ENCODE peak calls at places on chromosomes 5 and 9, in seven cellular contexts. E is transverse colon, J is H1, I is pancreas, S is neuronal stem cell, Y is spleen, Z is lung. D is an unnamed sample.

GRCh38 chr5:143739741-143740140 is 72.2 kb upstream of the HMHB1 start:
- DNase-seq in Y (no peak), S (no peak), Z (no peak), E (no peak), J (no peak), I (no peak), D (no peak)

GRCh38 chr9:100540327-100540726 is 37.6 kb upstream of the CAVIN4 start:
- DNase-seq in J (no peak), Z (no peak), I (no peak), S (no peak), Y (no peak), E (no peak), D (no peak)

GRCh38 chr5:132090107-132090506 is 16.5 kb downstream of the CSF2 start:
- DNase-seq in J (no peak), Y (no peak), Z (no peak), S (no peak), I (no peak), E (no peak), D (no peak)

GRCh38 chr5:124908603-124909451 is 162.4 kb upstream of the ZNF608 start:
- DNase-seq in J (no peak), E (no peak), Z (no peak), I (no peak), Y (no peak), S (no peak), D (no peak)

GRCh38 chr9:35682520-35682919 is 7.2 kb downstream of the TPM2 start:
- DNase-seq in Y (peak; percentile 34), Z (no peak), S (no peak), E (no peak), J (no peak), I (no peak), D (no peak)

GRCh38 chr9:69193685-69194032 is 19.6 kb downstream of the TJP2 start:
- DNase-seq in E (no peak), Y (no peak), I (no peak), Z (no peak), J (no peak), S (no peak), D (peak; percentile 11)

GRCh38 chr9:99385814-99386279 is 163.8 kb downstream of the SEC61B start:
- DNase-seq in E (no peak), Y (no peak), I (no peak), S (no peak), Z (no peak), J (no peak), D (no peak)

GRCh38 chr9:13358128-13358527 is 78.6 kb upstream of the MPDZ start:
- DNase-seq in I (no peak), Z (no peak), E (no peak), J (no peak), Y (no peak), S (no peak), D (no peak)

GRCh38 chr9:30574355-30575151 is 1809.9 kb upstream of the ACO1 start:
- DNase-seq in J (no peak), S (no peak), E (no peak), I (no peak), Z (no peak), Y (peak; percentile 62), D (no peak)

GRCh38 chr9:75152416-75152815 is 64.1 kb downstream of the OSTF1 start:
- DNase-seq in J (no peak), S (no peak), E (no peak), Y (no peak), I (no peak), Z (no peak), D (no peak)

GRCh38 chr5:103041071-103041676 is 78.8 kb downstream of the GIN1 start:
- DNase-seq in S (no peak), Z (no peak), J (no peak), Y (no peak), I (no peak), E (no peak), D (no peak)

GRCh38 chr9:129607026-129607397 is 13.9 kb downstream of the C9orf50 start:
- DNase-seq in I (no peak), Y (no peak), J (no peak), S (no peak), E (no peak), Z (no peak), D (no peak)

GRCh38 chr9:3768698-3769458 is 243.1 kb upstream of the RFX3 start:
- DNase-seq in Y (no peak), Z (no peak), J (no peak), E (no peak), S (no peak), I (no peak), D (no peak)

GRCh38 chr9:89425024-89425805 is 72.7 kb downstream of the SEMA4D start:
- DNase-seq in Y (peak; percentile 69), Z (no peak), E (no peak), I (no peak), S (no peak), J (no peak), D (no peak)

GRCh38 chr5:135494196-135494595 is 41.6 kb downstream of the NEUROG1 start:
- DNase-seq in S (no peak), E (no peak), J (no peak), Y (no peak), Z (no peak), I (no peak), D (no peak)

GRCh38 chr5:78417026-78417425 is 56.6 kb downstream of the SCAMP1 start:
- DNase-seq in S (no peak), J (no peak), Z (no peak), I (no peak), Y (no peak), E (no peak), D (no peak)

GRCh38 chr9:69945671-69946141 is 97.9 kb upstream of the MAMDC2 start:
- DNase-seq in Z (peak; percentile 33), I (no peak), E (peak; percentile 25), J (no peak), Y (no peak), S (no peak), D (no peak)

GRCh38 chr9:72262063-72262462 is 102.9 kb downstream of the ZFAND5 start:
- DNase-seq in Y (no peak), E (no peak), J (no peak), I (no peak), S (no peak), Z (no peak), D (no peak)

GRCh38 chr9:12884736-12885395 is 110.0 kb downstream of the LURAP1L start:
- DNase-seq in S (no peak), E (no peak), I (no peak), J (no peak), Y (no peak), Z (no peak), D (no peak)

GRCh38 chr5:443239-444151 is 519 bp downstream of the EXOC3 start:
- DNase-seq in Z (no peak), E (peak; percentile 25), S (no peak), I (no peak), J (no peak), Y (peak; percentile 90), D (no peak)

GRCh38 chr5:150256416-150257064 is 33.0 kb downstream of the CAMK2A start:
- DNase-seq in E (no peak), I (no peak), J (no peak), Z (no peak), Y (no peak), S (no peak), D (peak; percentile 83)

GRCh38 chr5:115497200-115497599 is 47.4 kb downstream of the FEM1C start:
- DNase-seq in S (no peak), Y (no peak), J (no peak), I (no peak), Z (no peak), E (no peak), D (no peak)

GRCh38 chr5:2375291-2375690 is 376.2 kb downstream of the IRX2 start:
- DNase-seq in I (no peak), S (no peak), Z (no peak), J (no peak), E (no peak), Y (no peak), D (no peak)

GRCh38 chr5:2375796-2376195 is 375.7 kb downstream of the IRX2 start:
- DNase-seq in J (no peak), I (no peak), E (no peak), Z (no peak), S (no peak), Y (no peak), D (no peak)

GRCh38 chr5:2376486-2376885 is 375.0 kb downstream of the IRX2 start:
- DNase-seq in I (no peak), Y (no peak), J (no peak), Z (no peak), E (no peak), S (no peak), D (no peak)

GRCh38 chr5:2378976-2379375 is 372.5 kb downstream of the IRX2 start:
- DNase-seq in J (no peak), E (no peak), Y (peak; percentile 45), Z (no peak), I (no peak), S (no peak), D (no peak)

DNA sequence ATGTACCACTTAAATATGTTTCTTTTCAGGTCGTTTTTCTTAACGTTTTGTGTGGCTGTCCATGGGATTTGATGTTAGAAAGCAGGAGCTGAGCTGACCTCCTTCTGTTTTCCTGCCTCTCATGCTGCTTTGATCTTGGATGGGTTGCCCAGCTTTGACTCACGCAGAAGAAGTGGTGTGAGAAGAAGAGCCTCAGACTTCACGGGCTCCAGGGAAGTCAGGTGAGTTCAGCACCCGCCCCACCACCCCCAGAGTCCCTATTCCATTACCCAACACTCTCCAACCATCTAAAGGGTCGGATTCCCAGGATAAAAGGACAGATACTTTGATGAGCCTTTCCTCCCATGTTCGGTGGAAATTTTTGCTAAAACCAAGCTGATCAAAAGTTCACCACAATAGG is 373.4 kb downstream of the IRX2 start:
- DNase-seq in E (no peak), J (no peak), Z (no peak), S (no peak), Y (no peak), I (no peak), D (no peak)
- H3K27me3 ChIP-seq in E (no peaks in the 10 kb centered on the region), J (no peaks in the 10 kb centered on the region), Z (no peaks in the 10 kb centered on the region), S (no peaks in the 10 kb centered on the region), Y (no peaks in the 10 kb centered on the region), I (no peaks in the 10 kb centered on the region), D (peaks cover 90% of the 10 kb centered on the region)

GRCh38 chr9:93862877-93863545 is 92.1 kb downstream of the BARX1 start:
- DNase-seq in E (no peak), S (no peak), Z (no peak), Y (no peak), I (no peak), J (no peak), D (no peak)
- H3K27me3 ChIP-seq in E (peaks cover 43% of the 10 kb centered on the region), S (no peaks in the 10 kb centered on the region), Z (peaks cover 3% of the 10 kb centered on the region), Y (peaks cover 24% of the 10 kb centered on the region), I (no peaks in the 10 kb centered on the region), J (no peaks in the 10 kb centered on the region), D (peaks cover 77% of the 10 kb centered on the region)

DNA sequence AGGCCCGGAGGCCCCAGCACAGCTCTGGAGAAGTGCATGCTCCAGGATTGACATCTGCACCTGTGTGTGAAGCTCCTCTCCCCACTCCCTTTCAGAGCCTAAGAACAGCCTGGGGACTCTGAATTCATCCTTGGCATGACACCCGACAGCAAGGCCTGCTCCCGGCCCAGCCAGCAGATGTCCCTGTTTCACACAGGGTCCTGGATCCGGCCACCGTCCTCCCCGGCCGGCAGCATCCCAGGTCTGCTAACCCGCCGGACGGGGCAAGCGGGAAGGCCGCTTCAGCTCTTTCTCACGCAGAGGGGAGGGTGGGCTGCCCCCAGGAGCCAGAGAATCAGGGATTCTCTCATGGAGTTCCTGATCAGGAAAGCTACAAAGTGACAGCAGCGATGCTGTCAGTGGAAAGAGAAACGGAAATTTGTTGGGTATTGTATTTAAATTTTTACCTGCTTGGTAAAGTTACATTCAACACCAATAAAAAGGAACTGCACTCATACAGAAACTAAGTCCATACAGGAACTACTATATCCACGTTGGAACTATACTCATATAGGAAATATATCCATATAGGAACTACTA is 325.3 kb upstream of the IRX4 start:
- DNase-seq in E (no peak), S (no peak), J (peak; percentile 46), I (peak; percentile 40), Y (no peak), Z (peak; percentile 29), D (peak; percentile 72)
- H3K27me3 ChIP-seq in E (peaks cover 12% of the 10 kb centered on the region), S (peaks cover 48% of the 10 kb centered on the region), J (no peaks in the 10 kb centered on the region), I (no peaks in the 10 kb centered on the region), Y (no peaks in the 10 kb centered on the region), Z (no peaks in the 10 kb centered on the region), D (peaks cover 75% of the 10 kb centered on the region)

GRCh38 chr9:136190656-136191548 is 14.0 kb downstream of the LHX3 start:
- DNase-seq in S (no peak), Y (no peak), I (no peak), E (no peak), Z (no peak), J (no peak), D (peak; percentile 46)
- H3K27me3 ChIP-seq in S (peaks cover 56% of the 10 kb centered on the region), Y (peaks cover 69% of the 10 kb centered on the region), I (peaks cover 2% of the 10 kb centered on the region), E (peaks cover 91% of the 10 kb centered on the region), Z (peaks cover 35% of the 10 kb centered on the region), J (peaks cover 62% of the 10 kb centered on the region), D (no peaks in the 10 kb centered on the region)